ENCODE peak calls at places on chromosomes 3 and 15, in four cellular contexts. K is heart right ventricle, L is brain microvascular endothelial cell, N is fibroblast of pulmonary artery. Y is an unnamed sample.

GRCh38 chr3:159828542-159828943 is 160.1 kb upstream of the IL12A start:
- DNase-seq in N (peak; percentile 79), L (no peak), K (no peak), Y (peak; percentile 56)

GRCh38 chr3:196202516-196202970 is 8.7 kb downstream of the ZDHHC19 start:
- DNase-seq in N (peak; percentile 22), L (peak; percentile 78), K (peak; percentile 40), Y (peak; percentile 73)

GRCh38 chr3:143783856-143784370 is 64.4 kb downstream of the SLC9A9 start:
- DNase-seq in N (peak; percentile 11), L (peak; percentile 9), K (no peak), Y (no peak)

GRCh38 chr3:149626671-149627070 is 31.2 kb downstream of the WWTR1 start:
- DNase-seq in L (no peak), N (no peak), K (no peak), Y (no peak)

GRCh38 chr15:41495736-41496599 is 2.3 kb downstream of the ITPKA start:
- DNase-seq in L (no peak), N (no peak), K (peak; percentile 30), Y (no peak)

GRCh38 chr15:89171136-89172072 is 50.0 kb downstream of the RLBP1 start:
- DNase-seq in N (peak; percentile 62), L (peak; percentile 61), K (no peak), Y (peak; percentile 48)

GRCh38 chr15:25691544-25692430 is 171.3 kb downstream of the ATP10A start:
- DNase-seq in N (peak; percentile 26), K (no peak), L (peak; percentile 16), Y (no peak)

GRCh38 chr3:128274837-128275236 is 121.6 kb downstream of the EEFSEC start:
- DNase-seq in L (peak; percentile 88), N (peak; percentile 91), K (no peak), Y (peak; percentile 95)

GRCh38 chr3:102827386-102827785 is 392.6 kb downstream of the ZPLD1 start:
- DNase-seq in N (no peak), L (no peak), K (no peak), Y (no peak)

Y was measured in hepatic stellate cell.